ENCODE peak calls at places on chromosome 13, in eight cellular contexts. F is brain microvascular endothelial cell, J is thoracic aorta, U is fibroblast of lung, O is mesenchymal stem cell, Z is WERI-Rb-1, V is adrenal gland, S is uterus. Y is an unnamed sample.

GRCh38 chr13:24086642-24087041 is 73.9 kb upstream of the SPATA13 start:
- DNase-seq in F (no peak), J (no peak), U (no peak), O (no peak), Z (no peak), V (no peak), S (no peak), Y (no peak)

GRCh38 chr13:35693142-35693784 is 216.8 kb upstream of the MAB21L1 start:
- DNase-seq in F (no peak), J (no peak), U (peak; percentile 59), O (no peak), Z (no peak), V (no peak), S (no peak), Y (no peak)

GRCh38 chr13:35839746-35840273 is 291.4 kb downstream of the DCLK1 start:
- DNase-seq in F (no peak), J (no peak), U (no peak), O (no peak), Z (no peak), V (no peak), S (no peak), Y (no peak)

GRCh38 chr13:100721885-100722512 is 47.4 kb upstream of the TMTC4 start:
- DNase-seq in F (peak; percentile 53), J (no peak), U (peak; percentile 54), O (peak; percentile 53), Z (peak; percentile 76), V (peak; percentile 65), S (no peak), Y (peak; percentile 74)

GRCh38 chr13:64993514-64994164 is 2236.5 kb downstream of the PCDH9 start:
- DNase-seq in F (no peak), J (no peak), U (no peak), O (no peak), Z (no peak), V (no peak), S (no peak), Y (no peak)

GRCh38 chr13:26771796-26772195 is 11.2 kb upstream of the GPR12 start:
- DNase-seq in F (no peak), J (no peak), U (no peak), O (no peak), Z (peak; percentile 90), V (no peak), S (no peak), Y (no peak)

GRCh38 chr13:114123448-114123847 is 9.0 kb downstream of the RASA3 start:
- DNase-seq in F (no peak), J (no peak), U (no peak), O (no peak), Z (no peak), V (no peak), S (no peak), Y (no peak)

GRCh38 chr13:110869805-110870706 is 44.8 kb downstream of the ANKRD10 start:
- DNase-seq in F (peak; percentile 100), J (peak; percentile 99), U (peak; percentile 100), O (peak; percentile 100), Z (no peak), V (peak; percentile 97), S (peak; percentile 98), Y (peak; percentile 95)

GRCh38 chr13:33017410-33017929 is 1.2 kb downstream of the KL start:
- DNase-seq in F (no peak), J (no peak), U (peak; percentile 16), O (peak; percentile 64), Z (peak; percentile 28), V (no peak), S (peak; percentile 41), Y (no peak)

GRCh38 chr13:66933994-66934393 is 296.1 kb downstream of the PCDH9 start:
- DNase-seq in F (peak; percentile 86), J (no peak), U (peak; percentile 72), O (peak; percentile 38), Z (no peak), V (no peak), S (no peak), Y (no peak)

GRCh38 chr13:32113564-32113963 is 82.0 kb downstream of the FRY start:
- DNase-seq in F (no peak), J (no peak), U (no peak), O (no peak), Z (no peak), V (no peak), S (no peak), Y (no peak)

GRCh38 chr13:27680465-27680864 is 58.8 kb downstream of the POLR1D start:
- DNase-seq in F (no peak), J (no peak), U (no peak), O (no peak), Z (no peak), V (no peak), S (no peak), Y (no peak)

GRCh38 chr13:110436276-110436675 is 125.2 kb downstream of the RAB20 start:
- DNase-seq in F (peak; percentile 79), J (no peak), U (no peak), O (no peak), Z (no peak), V (no peak), S (no peak), Y (no peak)

GRCh38 chr13:35994131-35994966 is 136.8 kb downstream of the DCLK1 start:
- DNase-seq in F (peak; percentile 94), J (peak; percentile 34), U (peak; percentile 99), O (no peak), Z (no peak), V (peak; percentile 87), S (peak; percentile 54), Y (peak; percentile 60)

GRCh38 chr13:44879452-44880058 is 109.7 kb downstream of the NUFIP1 start:
- DNase-seq in F (peak; percentile 50), J (no peak), U (peak; percentile 62), O (peak; percentile 42), Z (no peak), V (no peak), S (no peak), Y (peak; percentile 26)

GRCh38 chr13:75186384-75186783 is 295.6 kb downstream of the TBC1D4 start:
- DNase-seq in F (no peak), J (no peak), U (peak; percentile 48), O (peak; percentile 12), Z (no peak), V (no peak), S (no peak), Y (no peak)

GRCh38 chr13:30355405-30355741 is 48.0 kb upstream of the KATNAL1 start:
- DNase-seq in F (no peak), J (no peak), U (no peak), O (peak; percentile 24), Z (peak; percentile 8), V (peak; percentile 16), S (no peak), Y (peak; percentile 81)

GRCh38 chr13:89955773-89956172 is 1391.7 kb upstream of the MIR17HG start:
- DNase-seq in F (no peak), J (no peak), U (no peak), O (no peak), Z (no peak), V (no peak), S (no peak), Y (no peak)

GRCh38 chr13:94073006-94073744 is 406.3 kb downstream of the DCT start:
- DNase-seq in F (peak; percentile 43), J (no peak), U (peak; percentile 91), O (peak; percentile 38), Z (no peak), V (no peak), S (no peak), Y (no peak)

GRCh38 chr13:54357284-54357933 is 1328.8 kb downstream of the OLFM4 start:
- DNase-seq in F (no peak), J (no peak), U (no peak), O (no peak), Z (peak; percentile 5), V (no peak), S (no peak), Y (no peak)

GRCh38 chr13:54361460-54361859 is 1332.8 kb downstream of the OLFM4 start:
- DNase-seq in F (no peak), J (no peak), U (no peak), O (no peak), Z (no peak), V (no peak), S (no peak), Y (no peak)

GRCh38 chr13:54356209-54356608 is 1327.6 kb downstream of the OLFM4 start:
- DNase-seq in F (no peak), J (no peak), U (no peak), O (no peak), Z (no peak), V (no peak), S (no peak), Y (no peak)

GRCh38 chr13:54356849-54357248 is 1328.2 kb downstream of the OLFM4 start:
- DNase-seq in F (no peak), J (no peak), U (no peak), O (no peak), Z (no peak), V (no peak), S (no peak), Y (no peak)
- H3K36me3 ChIP-seq in F (no peaks in the 10 kb centered on the region), J (no peaks in the 10 kb centered on the region), U (no peaks in the 10 kb centered on the region), O (no peaks in the 10 kb centered on the region), Z (no peaks in the 10 kb centered on the region), V (no peaks in the 10 kb centered on the region), S (no peaks in the 10 kb centered on the region), Y (no peaks in the 10 kb centered on the region)

DNA sequence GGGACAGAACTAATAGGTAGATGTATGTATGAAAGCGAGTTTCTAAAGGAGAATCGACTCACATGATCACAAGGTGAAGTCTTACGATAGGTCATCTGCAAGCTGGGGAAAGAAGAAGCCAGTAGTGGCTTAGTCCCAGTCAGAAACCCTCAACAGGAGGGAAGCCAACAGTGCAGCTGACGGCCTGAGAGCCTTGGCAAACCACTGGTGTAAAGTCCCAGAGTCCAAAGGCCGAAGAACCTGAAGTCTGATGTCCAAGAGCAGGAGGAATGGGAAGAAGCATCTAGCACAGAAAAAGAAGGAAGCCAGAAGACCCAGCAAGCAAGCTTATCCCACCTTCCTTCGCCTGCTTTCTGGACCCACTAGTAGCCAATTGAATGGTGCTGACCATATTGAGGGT is 507.6 kb upstream of the ARGLU1 start:
- DNase-seq in F (no peak), J (no peak), U (no peak), O (no peak), Z (no peak), V (no peak), S (no peak), Y (no peak)
- H3K36me3 ChIP-seq in F (no peaks in the 10 kb centered on the region), J (no peaks in the 10 kb centered on the region), U (no peaks in the 10 kb centered on the region), O (no peaks in the 10 kb centered on the region), Z (no peaks in the 10 kb centered on the region), V (no peaks in the 10 kb centered on the region), S (no peaks in the 10 kb centered on the region), Y (no peaks in the 10 kb centered on the region)

DNA sequence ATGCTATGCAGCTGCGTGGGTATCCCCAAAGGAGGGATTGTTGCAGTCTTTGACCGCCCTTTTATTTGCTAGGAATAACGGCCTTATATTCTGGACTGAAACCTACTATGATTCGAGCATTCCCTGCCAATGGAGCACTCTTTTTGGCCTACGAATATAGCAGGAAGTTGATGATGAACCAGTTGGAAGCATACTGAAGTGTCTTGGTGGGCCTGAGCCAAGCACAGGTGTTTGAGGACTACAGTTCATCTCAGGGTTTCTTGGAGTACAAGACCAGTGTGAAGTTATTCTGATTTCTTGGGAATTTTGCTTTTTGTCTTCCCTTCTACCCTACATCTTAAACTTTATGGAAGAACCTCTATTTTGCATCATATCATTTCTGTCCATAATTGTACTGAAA is 20.1 kb downstream of the SLC25A15 start:
- DNase-seq in F (no peak), J (no peak), U (no peak), O (no peak), Z (no peak), V (no peak), S (no peak), Y (no peak)
- H3K36me3 ChIP-seq in F (peaks cover 3% of the 10 kb centered on the region), J (peaks cover 22% of the 10 kb centered on the region), U (peaks cover 1% of the 10 kb centered on the region), O (peaks cover 20% of the 10 kb centered on the region), Z (no peaks in the 10 kb centered on the region), V (no peaks in the 10 kb centered on the region), S (no peaks in the 10 kb centered on the region), Y (peaks cover 12% of the 10 kb centered on the region)

GRCh38 chr13:97327071-97327470 is 104.9 kb downstream of the MBNL2 start:
- DNase-seq in F (no peak), J (no peak), U (no peak), O (no peak), Z (no peak), V (no peak), S (no peak), Y (no peak)
- H3K36me3 ChIP-seq in F (no peaks in the 10 kb centered on the region), J (no peaks in the 10 kb centered on the region), U (no peaks in the 10 kb centered on the region), O (peaks cover 5% of the 10 kb centered on the region), Z (no peaks in the 10 kb centered on the region), V (no peaks in the 10 kb centered on the region), S (no peaks in the 10 kb centered on the region), Y (no peaks in the 10 kb centered on the region)

Y was measured in SJCRH30.